ENCODE peak calls at places on chromosomes 5 and 9, in four cellular contexts. R, Y, D and Z are unnamed samples.

GRCh38 chr5:66892715-66893114 is 296.5 kb downstream of the MAST4 start:
- DNase-seq in R (no peak), Y (no peak), D (no peak), Z (no peak)

GRCh38 chr5:122263352-122264030 is 48.5 kb upstream of the SNCAIP start:
- DNase-seq in R (no peak), Y (no peak), D (no peak), Z (no peak)

GRCh38 chr5:165559645-165560044 is 2054.2 kb downstream of the MAT2B start:
- DNase-seq in R (no peak), Y (no peak), D (no peak), Z (no peak)

GRCh38 chr9:4258321-4259093 is 41.4 kb downstream of the GLIS3 start:
- DNase-seq in R (no peak), Y (no peak), D (no peak), Z (no peak)

GRCh38 chr5:153884266-153884957 is 154.3 kb downstream of the FAM114A2 start:
- DNase-seq in R (no peak), Y (no peak), D (no peak), Z (no peak)

GRCh38 chr9:133996531-133997520 is 4.7 kb upstream of the VAV2 start:
- DNase-seq in R (no peak), Y (no peak), D (no peak), Z (no peak)

GRCh38 chr9:79670269-79670961 is 98.7 kb downstream of the TLE4 start:
- DNase-seq in R (no peak), Y (no peak), D (no peak), Z (no peak)

GRCh38 chr5:84248013-84248412 is 136.7 kb downstream of the EDIL3 start:
- DNase-seq in R (no peak), Y (no peak), D (no peak), Z (no peak)

GRCh38 chr5:110956280-110956912 is 115.1 kb upstream of the TSLP start:
- DNase-seq in R (no peak), Y (no peak), D (no peak), Z (peak; percentile 38)

GRCh38 chr5:181108578-181109165 is 22.3 kb downstream of the OR2V1 start:
- DNase-seq in R (no peak), Y (no peak), D (no peak), Z (no peak)

GRCh38 chr9:114214181-114214580 is 58.8 kb downstream of the COL27A1 start:
- DNase-seq in R (no peak), Y (no peak), D (no peak), Z (no peak)

GRCh38 chr9:85547574-85547973 is 194.2 kb downstream of the AGTPBP1 start:
- DNase-seq in R (no peak), Y (no peak), D (no peak), Z (no peak)

GRCh38 chr5:59640411-59640810 is 253.1 kb downstream of the PDE4D start:
- DNase-seq in R (no peak), Y (no peak), D (no peak), Z (no peak)

GRCh38 chr9:1869843-1870242 is 145.3 kb upstream of the SMARCA2 start:
- DNase-seq in R (peak; percentile 18), Y (peak; percentile 36), D (no peak), Z (peak; percentile 66)

GRCh38 chr5:36882250-36882649 is 5.7 kb downstream of the NIPBL start:
- DNase-seq in R (no peak), Y (peak; percentile 17), D (no peak), Z (no peak)

GRCh38 chr9:130472184-130472705 is 27.5 kb downstream of the ASS1 start:
- DNase-seq in R (no peak), Y (no peak), D (no peak), Z (no peak)

GRCh38 chr5:38867071-38867790 is 21.4 kb downstream of the OSMR start:
- DNase-seq in R (no peak), Y (no peak), D (no peak), Z (no peak)

GRCh38 chr5:92885950-92886349 is 695.1 kb downstream of the NR2F1-AS1 start:
- DNase-seq in R (peak; percentile 53), Y (no peak), D (no peak), Z (peak; percentile 60)

GRCh38 chr9:36317766-36318165 is 59.5 kb upstream of the GNE start:
- DNase-seq in R (peak; percentile 70), Y (no peak), D (no peak), Z (peak; percentile 18)

GRCh38 chr5:52469420-52469819 is 318.3 kb upstream of the ITGA1 start:
- DNase-seq in R (no peak), Y (no peak), D (no peak), Z (no peak)

GRCh38 chr5:171365351-171365750 is 22.3 kb upstream of the NPM1 start:
- DNase-seq in R (peak; percentile 15), Y (peak; percentile 57), D (no peak), Z (peak; percentile 34)
- TF ChIP-seq SP1 in R (no peak), Y (no peak), D (no peak), Z (no peak)

GRCh38 chr9:33458444-33458843 is 11.1 kb upstream of the AQP3 start:
- DNase-seq in R (peak; percentile 20), Y (no peak), D (peak; percentile 32), Z (no peak)
- TF ChIP-seq NR2C2 in R (no peak), Y (no peak), D (no peak), Z (no peak)

GRCh38 chr9:8224381-8224791 is 424.8 kb upstream of the DMAC1 start:
- DNase-seq in R (no peak), Y (no peak), D (no peak), Z (no peak)

GRCh38 chr9:8223861-8224260 is 424.3 kb upstream of the DMAC1 start:
- DNase-seq in R (no peak), Y (no peak), D (no peak), Z (no peak)

GRCh38 chr9:8221462-8221861 is 421.9 kb upstream of the DMAC1 start:
- DNase-seq in R (no peak), Y (no peak), D (no peak), Z (no peak)
- TF ChIP-seq USF2 in R (no peak), Y (no peak), D (no peak), Z (no peak)

DNA sequence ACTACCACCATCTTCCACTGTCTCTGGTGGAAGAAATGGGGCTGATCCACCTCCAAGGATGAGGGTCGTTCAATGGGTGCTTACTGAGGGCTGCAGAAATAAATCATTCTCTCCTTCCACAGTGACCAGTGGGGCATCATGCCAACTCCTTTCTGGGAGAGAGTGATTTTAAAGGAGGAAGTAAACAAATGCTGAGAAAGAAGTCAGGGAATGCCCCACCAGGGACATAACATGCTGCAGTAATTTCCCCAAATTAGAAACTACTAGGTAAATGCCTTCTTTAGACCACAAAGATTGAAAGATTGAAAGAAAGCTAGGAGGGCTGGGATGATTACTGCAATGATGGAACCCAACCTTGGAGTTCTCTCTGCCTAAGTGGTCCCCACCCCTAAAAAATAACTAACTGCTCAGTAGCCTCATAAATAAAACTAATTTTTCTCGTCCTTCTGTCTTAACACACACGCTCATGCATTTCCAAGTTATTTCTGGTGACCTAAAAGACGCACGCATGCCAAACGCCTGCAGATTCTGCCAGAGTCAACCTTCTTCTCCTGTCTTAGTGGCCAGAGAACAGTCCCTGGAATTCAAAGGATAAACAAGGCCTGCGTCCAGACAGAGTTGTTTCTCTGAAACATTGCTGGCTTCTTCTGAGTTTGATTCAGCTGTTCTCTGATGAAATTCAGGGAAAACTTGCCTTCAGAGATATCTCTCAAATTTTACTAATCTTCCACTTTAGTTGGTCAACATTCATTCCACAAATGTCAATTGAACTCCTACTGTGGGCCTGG is 250.0 kb downstream of the NR3C1 start:
- DNase-seq in R (no peak), Y (no peak), D (no peak), Z (no peak)
- TF ChIP-seq SP1 in R (no peak), Y (no peak), D (no peak), Z (no peak)

GRCh38 chr5:127754259-127754658 is 51.1 kb downstream of the CCDC192 start:
- DNase-seq in R (no peak), Y (no peak), D (no peak), Z (no peak)

GRCh38 chr5:127761869-127762268 is 58.7 kb downstream of the CCDC192 start:
- DNase-seq in R (no peak), Y (no peak), D (no peak), Z (no peak)

GRCh38 chr5:127754727-127755126 is 51.5 kb downstream of the CCDC192 start:
- DNase-seq in R (no peak), Y (no peak), D (no peak), Z (no peak)

GRCh38 chr5:127758884-127759283 is 55.7 kb downstream of the CCDC192 start:
- DNase-seq in R (no peak), Y (no peak), D (no peak), Z (no peak)

GRCh38 chr5:127757576-127757975 is 54.4 kb downstream of the CCDC192 start:
- DNase-seq in R (no peak), Y (peak; percentile 14), D (peak; percentile 16), Z (no peak)
- TF ChIP-seq NR2C2 in R (no peak), Y (no peak), D (no peak), Z (no peak)

GRCh38 chr5:171463844-171464191 is 44.4 kb downstream of the FGF18 start:
- DNase-seq in R (no peak), Y (no peak), D (no peak), Z (no peak)

GRCh38 chr5:171462136-171462927 is 42.9 kb downstream of the FGF18 start:
- DNase-seq in R (no peak), Y (no peak), D (no peak), Z (peak; percentile 46)

GRCh38 chr5:171459839-171460238 is 40.4 kb downstream of the FGF18 start:
- DNase-seq in R (no peak), Y (no peak), D (no peak), Z (no peak)

GRCh38 chr5:171464829-171465228 is 45.4 kb downstream of the FGF18 start:
- DNase-seq in R (no peak), Y (no peak), D (no peak), Z (no peak)

DNA sequence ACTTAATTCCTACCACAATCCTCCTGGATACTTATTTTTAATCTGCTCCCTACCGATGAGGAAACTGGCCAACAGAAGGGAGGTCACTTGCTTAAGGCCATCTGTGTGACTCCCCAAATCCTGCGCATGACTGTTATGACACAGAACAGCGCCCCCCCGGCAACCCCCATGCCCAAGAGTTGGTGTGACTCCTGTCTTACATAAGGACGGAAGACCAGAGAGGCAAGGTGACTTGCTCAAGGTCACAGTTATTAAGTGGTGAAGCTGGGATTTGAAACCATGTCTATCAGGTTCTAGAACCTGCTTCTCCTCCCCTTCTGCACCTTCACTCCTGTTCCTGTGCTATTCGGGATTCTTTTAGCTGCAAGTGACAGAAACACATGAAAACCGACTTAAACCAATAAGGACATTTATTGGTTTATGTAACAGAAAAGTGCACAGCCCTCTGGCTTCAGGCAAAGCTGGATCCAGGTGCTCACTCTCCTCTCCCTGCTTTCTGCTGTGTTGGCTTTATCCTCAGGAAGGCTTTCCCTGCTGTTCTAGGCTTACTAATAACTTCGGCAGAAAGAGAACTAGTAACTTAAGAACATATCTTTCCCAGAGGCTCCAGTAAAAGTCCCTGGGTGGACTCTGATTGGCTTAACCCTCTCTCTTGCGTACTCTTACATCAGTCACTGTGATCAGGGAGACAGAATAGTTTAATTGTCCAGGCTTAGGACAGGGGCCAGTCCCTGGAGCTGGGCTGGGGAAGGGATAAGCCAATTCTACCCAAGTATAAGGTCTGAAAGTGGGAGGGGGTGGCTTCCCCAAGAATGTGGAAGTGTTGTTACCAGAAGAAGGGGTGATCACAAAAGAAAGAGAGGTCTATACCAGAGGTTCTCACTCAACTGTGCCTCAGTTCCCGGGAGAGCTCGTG is 43.7 kb downstream of the FGF18 start:
- DNase-seq in R (no peak), Y (no peak), D (no peak), Z (no peak)
- TF ChIP-seq USF2 in R (no peak), Y (no peak), D (no peak), Z (no peak)